ENCODE peak calls at places on chromosomes 2 and 18, in five cellular contexts. W is transverse colon; B is CD4-positive, CD25-positive, alpha-beta regulatory T cell; H is uterus; V is fibroblast of lung. L is an unnamed sample.
A peak's percentile ranks its signal among the peaks of the same experiment; 100 is the strongest.

GRCh38 chr2:196584903-196585302 is 54.6 kb upstream of the CCDC150 start:
- DNase-seq in W (no peak), V (no peak), B (no peak), H (no peak), L (no peak)

GRCh38 chr2:120559401-120559800 is 176.3 kb upstream of the GLI2 start:
- DNase-seq in B (no peak), V (peak; percentile 98), W (no peak), H (no peak), L (no peak)

GRCh38 chr2:54166121-54166773 is 50.8 kb downstream of the ACYP2 start:
- DNase-seq in W (no peak), H (no peak), B (no peak), V (no peak), L (no peak)

GRCh38 chr2:174675615-174676014 is 78.0 kb upstream of the WIPF1 start:
- DNase-seq in H (no peak), W (no peak), V (no peak), B (peak; percentile 65), L (no peak)

GRCh38 chr2:74548919-74549684 is 4.6 kb downstream of the LOXL3 start:
- DNase-seq in V (no peak), H (no peak), B (no peak), W (peak; percentile 75), L (peak; percentile 78)

GRCh38 chr2:15284601-15285000 is 276.5 kb downstream of the NBAS start:
- DNase-seq in W (no peak), H (no peak), V (no peak), B (no peak), L (no peak)

GRCh38 chr2:206275274-206276160 is 1.1 kb downstream of the ZDBF2 start:
- DNase-seq in H (no peak), W (no peak), V (peak; percentile 49), B (peak; percentile 85), L (peak; percentile 16)

GRCh38 chr2:221124542-221125235 is 447.4 kb downstream of the EPHA4 start:
- DNase-seq in B (no peak), H (no peak), W (no peak), V (no peak), L (peak; percentile 43)

GRCh38 chr2:195320416-195320973 is 336.5 kb upstream of the SLC39A10 start:
- DNase-seq in W (no peak), V (no peak), H (no peak), B (peak; percentile 19), L (no peak)

GRCh38 chr2:165238295-165238694 is 919 bp upstream of the SCN2A start:
- DNase-seq in B (peak; percentile 20), H (no peak), V (peak; percentile 36), W (no peak), L (peak; percentile 48)

GRCh38 chr2:189552334-189552990 is 28.1 kb downstream of the SLC40A1 start:
- DNase-seq in B (no peak), W (no peak), V (peak; percentile 46), H (no peak), L (no peak)

GRCh38 chr2:69131452-69131851 is 118.5 kb downstream of the ANTXR1 start:
- DNase-seq in V (no peak), B (no peak), W (no peak), H (no peak), L (no peak)

GRCh38 chr2:6975988-6976387 is 58.8 kb downstream of the RNF144A start:
- DNase-seq in H (no peak), V (no peak), B (no peak), W (no peak), L (no peak)

GRCh38 chr2:56952871-56953270 is 769.1 kb downstream of the CCDC85A start:
- DNase-seq in V (no peak), H (no peak), B (no peak), W (no peak), L (no peak)

GRCh38 chr2:15177103-15177502 is 384.0 kb downstream of the NBAS start:
- DNase-seq in V (peak; percentile 17), H (no peak), W (no peak), B (peak; percentile 93), L (no peak)

GRCh38 chr18:23819005-23819404 is 129.8 kb downstream of the LAMA3 start:
- DNase-seq in B (no peak), H (no peak), W (no peak), V (no peak), L (no peak)

GRCh38 chr2:145598434-145598833 is 1078.5 kb upstream of the ZEB2 start:
- DNase-seq in V (peak; percentile 38), H (no peak), B (no peak), W (no peak), L (no peak)

GRCh38 chr2:42874838-42875801 is 82.7 kb upstream of the HAAO start:
- DNase-seq in H (peak; percentile 73), V (no peak), B (no peak), W (no peak), L (no peak)

GRCh38 chr2:45237128-45237527 is 227.9 kb upstream of the SIX2 start:
- DNase-seq in H (no peak), B (no peak), V (peak; percentile 46), W (no peak), L (peak; percentile 76)

GRCh38 chr2:69605332-69605731 is 38.2 kb downstream of the AAK1 start:
- DNase-seq in V (no peak), W (no peak), H (no peak), B (no peak), L (no peak)

GRCh38 chr2:144553379-144553778 is 33.5 kb upstream of the ZEB2 start:
- DNase-seq in H (no peak), W (no peak), V (peak; percentile 97), B (peak; percentile 1), L (no peak)

GRCh38 chr2:119544075-119545031 is at the start of gene CFAP221:
- DNase-seq in W (peak; percentile 74), B (peak; percentile 55), H (peak; percentile 32), V (peak; percentile 55), L (no peak)

DNA sequence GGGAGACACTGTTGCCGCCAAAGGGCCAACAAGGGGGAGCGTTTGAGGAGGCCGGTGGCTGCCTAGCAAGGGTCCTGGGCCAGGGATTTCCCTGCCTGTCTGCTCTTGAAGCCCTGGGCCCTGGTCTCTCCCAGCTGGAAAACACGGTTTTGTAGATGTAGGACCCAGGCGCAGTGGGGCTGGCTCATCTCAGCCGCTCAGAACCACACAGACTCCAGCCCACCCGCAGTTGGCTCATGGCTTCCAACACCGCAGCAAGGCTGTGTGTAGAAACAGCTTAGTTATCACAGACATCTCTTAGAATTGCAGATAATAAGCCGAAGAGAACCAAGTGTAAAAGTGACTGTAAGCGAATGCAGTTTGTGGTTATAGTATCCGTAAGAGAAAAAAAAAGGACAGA is 57.0 kb upstream of the TWIST2 start:
- DNase-seq in B (no peak), V (peak; percentile 9), W (no peak), H (no peak), L (no peak)
- H3K27me3 ChIP-seq in B (no peaks in the 10 kb centered on the region), V (no peaks in the 10 kb centered on the region), W (no peaks in the 10 kb centered on the region), H (no peaks in the 10 kb centered on the region), L (peaks cover 21% of the 10 kb centered on the region)

GRCh38 chr2:64865073-64865830 is 123.9 kb upstream of the SLC1A4 start:
- DNase-seq in W (peak; percentile 75), H (peak; percentile 62), B (peak; percentile 67), V (peak; percentile 67), L (peak; percentile 82)
- H3K27ac ChIP-seq in W (peak overlapping the region; percentile 82), H (peak overlapping the region; percentile 86), B (no peak overlapping the region), V (peak overlapping the region; percentile 68), L (peak overlapping the region; percentile 52)

GRCh38 chr18:697771-698170 is 14.7 kb downstream of the ENOSF1 start:
- DNase-seq in B (no peak), W (no peak), H (no peak), V (no peak), L (no peak)
- H3K27me3 ChIP-seq in B (no peaks in the 10 kb centered on the region), W (no peaks in the 10 kb centered on the region), H (no peaks in the 10 kb centered on the region), V (no peaks in the 10 kb centered on the region), L (no peaks in the 10 kb centered on the region)

DNA sequence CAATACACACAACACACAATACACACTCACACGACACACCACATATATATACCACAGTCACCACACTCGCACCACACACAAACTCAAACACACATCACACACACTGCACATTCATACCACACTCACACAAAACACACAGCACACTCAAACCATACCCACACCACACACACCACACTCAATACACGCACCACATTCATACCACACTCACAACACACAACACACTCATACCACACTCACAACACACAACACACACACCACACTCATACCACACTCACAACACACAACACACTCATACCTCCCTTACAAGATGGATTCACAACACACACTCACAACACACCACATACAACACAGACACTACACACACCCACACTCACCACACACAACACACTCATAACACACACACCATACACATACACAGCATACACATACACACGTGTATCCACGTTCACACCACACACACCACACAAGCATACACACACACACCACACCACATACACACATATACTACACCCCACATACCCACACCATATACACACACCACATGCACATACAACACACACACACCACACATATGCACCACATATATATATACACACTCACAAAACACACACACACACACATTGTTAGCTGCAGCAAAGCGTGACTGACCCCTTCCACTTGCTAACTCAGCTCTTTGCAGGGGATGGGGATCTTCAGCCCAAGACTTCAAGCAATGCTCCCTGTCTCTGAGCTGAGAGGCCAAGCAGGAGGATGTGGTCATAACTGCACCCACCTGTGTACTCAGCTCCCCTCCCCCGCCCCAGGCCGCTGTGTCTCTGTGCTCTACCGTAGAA is 59.0 kb downstream of the SDC1 start:
- DNase-seq in V (no peak), H (no peak), B (peak; percentile 29), W (no peak), L (no peak)
- H3K27ac ChIP-seq in V (peak overlapping the region; percentile 34), H (no peak overlapping the region), B (no peak overlapping the region), W (no peak overlapping the region), L (no peak overlapping the region)

GRCh38 chr2:222283634-222284033 is 15.2 kb downstream of the PAX3 start:
- DNase-seq in B (no peak), V (no peak), W (no peak), H (no peak), L (peak; percentile 100)

GRCh38 chr2:222284466-222284865 is 14.3 kb downstream of the PAX3 start:
- DNase-seq in B (no peak), W (no peak), V (no peak), H (no peak), L (peak; percentile 80)

GRCh38 chr2:222280795-222281194 is 18.0 kb downstream of the PAX3 start:
- DNase-seq in V (no peak), B (no peak), W (no peak), H (no peak), L (no peak)

DNA sequence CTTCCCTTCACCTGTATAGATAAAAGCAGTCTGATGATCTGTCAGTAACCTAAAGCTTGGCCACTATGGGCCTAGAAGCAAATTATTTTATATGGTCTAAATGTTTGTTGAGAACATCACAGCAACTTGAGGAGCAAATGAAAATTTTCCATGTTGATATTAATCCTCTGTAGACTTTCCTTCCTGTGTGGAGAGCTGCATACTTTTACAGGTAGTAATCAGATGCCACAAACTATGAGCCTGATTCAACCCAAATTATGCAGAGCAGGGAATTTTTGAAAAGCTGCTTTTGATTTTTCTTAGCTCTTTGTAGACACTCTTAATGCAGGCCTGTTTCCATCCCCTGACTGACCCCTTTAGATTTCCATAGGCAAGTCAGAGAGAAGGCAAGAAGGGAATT is 17.3 kb downstream of the PAX3 start:
- DNase-seq in H (no peak), W (no peak), B (no peak), V (no peak), L (no peak)
- H3K27me3 ChIP-seq in H (no peaks in the 10 kb centered on the region), W (peaks cover 87% of the 10 kb centered on the region), B (peaks cover 16% of the 10 kb centered on the region), V (no peaks in the 10 kb centered on the region), L (no peaks in the 10 kb centered on the region)

L was measured in SJCRH30.